ENCODE peak calls at places on chromosome 1, in ten cellular contexts. One of them, this sample, is unnamed.
A peak's percentile ranks its signal among the peaks of the same experiment; 100 is the strongest.

GRCh38 chr1:228841632-228842031 is 106.4 kb downstream of the RHOU start:
- DNase-seq in BJ: no peak
- DNase-seq in psoas muscle: no peak
- DNase-seq in GM10248: no peak
- DNase-seq in HCT116: no peak
- DNase-seq in nephron progenitor cell: no peak
- DNase-seq in upper lobe of right lung: no peak
- DNase-seq in astrocyte: no peak
- DNase-seq in mammary epithelial cell: no peak
- DNase-seq in heart right ventricle: no peak
- DNase-seq in this sample: no peak

GRCh38 chr1:46017876-46018503 is 114.4 kb downstream of the PIK3R3 start:
- DNase-seq in BJ: no peak
- DNase-seq in psoas muscle: no peak
- DNase-seq in GM10248: no peak
- DNase-seq in HCT116: no peak
- DNase-seq in nephron progenitor cell: no peak
- DNase-seq in upper lobe of right lung: no peak
- DNase-seq in astrocyte: no peak
- DNase-seq in mammary epithelial cell: no peak
- DNase-seq in heart right ventricle: no peak
- DNase-seq in this sample: no peak

GRCh38 chr1:92987462-92987861 is 26.2 kb upstream of the DIPK1A start:
- DNase-seq in BJ: no peak
- DNase-seq in psoas muscle: no peak
- DNase-seq in GM10248: no peak
- DNase-seq in HCT116: no peak
- DNase-seq in nephron progenitor cell: no peak
- DNase-seq in upper lobe of right lung: no peak
- DNase-seq in astrocyte: no peak
- DNase-seq in mammary epithelial cell: no peak
- DNase-seq in heart right ventricle: no peak
- DNase-seq in this sample: no peak

GRCh38 chr1:10626011-10626731 is 151.4 kb downstream of the PEX14 start:
- DNase-seq in BJ: no peak
- DNase-seq in psoas muscle: peak; percentile 39
- DNase-seq in GM10248: no peak
- DNase-seq in HCT116: no peak
- DNase-seq in nephron progenitor cell: no peak
- DNase-seq in upper lobe of right lung: peak; percentile 31
- DNase-seq in astrocyte: no peak
- DNase-seq in mammary epithelial cell: no peak
- DNase-seq in heart right ventricle: no peak
- DNase-seq in this sample: no peak

GRCh38 chr1:46131727-46132528 is 501 bp downstream of the PIK3R3 start:
- DNase-seq in BJ: no peak
- DNase-seq in psoas muscle: no peak
- DNase-seq in GM10248: no peak
- DNase-seq in HCT116: no peak
- DNase-seq in nephron progenitor cell: peak; percentile 30
- DNase-seq in upper lobe of right lung: no peak
- DNase-seq in astrocyte: no peak
- DNase-seq in mammary epithelial cell: peak; percentile 37
- DNase-seq in heart right ventricle: peak; percentile 16
- DNase-seq in this sample: no peak

GRCh38 chr1:191520345-191520744 is 637.9 kb upstream of the RGS18 start:
- DNase-seq in BJ: no peak
- DNase-seq in psoas muscle: no peak
- DNase-seq in GM10248: no peak
- DNase-seq in HCT116: no peak
- DNase-seq in nephron progenitor cell: no peak
- DNase-seq in upper lobe of right lung: no peak
- DNase-seq in astrocyte: no peak
- DNase-seq in mammary epithelial cell: no peak
- DNase-seq in heart right ventricle: no peak
- DNase-seq in this sample: no peak

GRCh38 chr1:228295201-228295600 is 87.4 kb downstream of the OBSCN start:
- DNase-seq in BJ: no peak
- DNase-seq in psoas muscle: no peak
- DNase-seq in GM10248: no peak
- DNase-seq in HCT116: no peak
- DNase-seq in nephron progenitor cell: no peak
- DNase-seq in upper lobe of right lung: peak; percentile 33
- DNase-seq in astrocyte: no peak
- DNase-seq in mammary epithelial cell: no peak
- DNase-seq in heart right ventricle: no peak
- DNase-seq in this sample: no peak

GRCh38 chr1:91730781-91731732 is 154.9 kb downstream of the TGFBR3 start:
- DNase-seq in BJ: no peak
- DNase-seq in psoas muscle: peak; percentile 87
- DNase-seq in GM10248: peak; percentile 20
- DNase-seq in HCT116: no peak
- DNase-seq in nephron progenitor cell: no peak
- DNase-seq in upper lobe of right lung: peak; percentile 80
- DNase-seq in astrocyte: peak; percentile 71
- DNase-seq in mammary epithelial cell: peak; percentile 57
- DNase-seq in heart right ventricle: peak; percentile 70
- DNase-seq in this sample: no peak

GRCh38 chr1:20732588-20733360 is at the start of gene SH2D5:
- DNase-seq in BJ: peak; percentile 93
- DNase-seq in psoas muscle: peak; percentile 75
- DNase-seq in GM10248: peak; percentile 77
- DNase-seq in HCT116: peak; percentile 90
- DNase-seq in nephron progenitor cell: peak; percentile 49
- DNase-seq in upper lobe of right lung: peak; percentile 80
- DNase-seq in astrocyte: peak; percentile 97
- DNase-seq in mammary epithelial cell: peak; percentile 98
- DNase-seq in heart right ventricle: peak; percentile 48
- DNase-seq in this sample: peak; percentile 83

GRCh38 chr1:93758842-93759515 is 77.3 kb upstream of the BCAR3 start:
- DNase-seq in BJ: no peak
- DNase-seq in psoas muscle: no peak
- DNase-seq in GM10248: no peak
- DNase-seq in HCT116: no peak
- DNase-seq in nephron progenitor cell: no peak
- DNase-seq in upper lobe of right lung: no peak
- DNase-seq in astrocyte: peak; percentile 89
- DNase-seq in mammary epithelial cell: no peak
- DNase-seq in heart right ventricle: no peak
- DNase-seq in this sample: no peak

GRCh38 chr1:182617734-182618288 is 13.6 kb upstream of the RGS16 start:
- DNase-seq in BJ: no peak
- DNase-seq in psoas muscle: no peak
- DNase-seq in GM10248: no peak
- DNase-seq in HCT116: peak; percentile 32
- DNase-seq in nephron progenitor cell: no peak
- DNase-seq in upper lobe of right lung: no peak
- DNase-seq in astrocyte: peak; percentile 52
- DNase-seq in mammary epithelial cell: peak; percentile 64
- DNase-seq in heart right ventricle: no peak
- DNase-seq in this sample: no peak

GRCh38 chr1:196305216-196305615 is 303.0 kb downstream of the KCNT2 start:
- DNase-seq in BJ: no peak
- DNase-seq in psoas muscle: no peak
- DNase-seq in GM10248: no peak
- DNase-seq in HCT116: no peak
- DNase-seq in nephron progenitor cell: no peak
- DNase-seq in upper lobe of right lung: no peak
- DNase-seq in astrocyte: no peak
- DNase-seq in mammary epithelial cell: no peak
- DNase-seq in heart right ventricle: no peak
- DNase-seq in this sample: no peak

GRCh38 chr1:208013210-208013609 is 102.3 kb upstream of the CD34 start:
- DNase-seq in BJ: no peak
- DNase-seq in psoas muscle: no peak
- DNase-seq in GM10248: no peak
- DNase-seq in HCT116: no peak
- DNase-seq in nephron progenitor cell: no peak
- DNase-seq in upper lobe of right lung: no peak
- DNase-seq in astrocyte: no peak
- DNase-seq in mammary epithelial cell: no peak
- DNase-seq in heart right ventricle: no peak
- DNase-seq in this sample: no peak

GRCh38 chr1:93620841-93621210 is 60.8 kb downstream of the BCAR3 start:
- DNase-seq in BJ: no peak
- DNase-seq in psoas muscle: no peak
- DNase-seq in GM10248: no peak
- DNase-seq in HCT116: no peak
- DNase-seq in nephron progenitor cell: no peak
- DNase-seq in upper lobe of right lung: no peak
- DNase-seq in astrocyte: peak; percentile 66
- DNase-seq in mammary epithelial cell: peak; percentile 46
- DNase-seq in heart right ventricle: no peak
- DNase-seq in this sample: no peak

GRCh38 chr1:85274969-85275453 is 1.4 kb downstream of the BCL10 start:
- DNase-seq in BJ: peak; percentile 46
- DNase-seq in psoas muscle: no peak
- DNase-seq in GM10248: no peak
- DNase-seq in HCT116: no peak
- DNase-seq in nephron progenitor cell: no peak
- DNase-seq in upper lobe of right lung: no peak
- DNase-seq in astrocyte: peak; percentile 75
- DNase-seq in mammary epithelial cell: peak; percentile 82
- DNase-seq in heart right ventricle: no peak
- DNase-seq in this sample: no peak

GRCh38 chr1:116587496-116588308 is 16.9 kb upstream of the CD58 start:
- DNase-seq in BJ: no peak
- DNase-seq in psoas muscle: no peak
- DNase-seq in GM10248: no peak
- DNase-seq in HCT116: no peak
- DNase-seq in nephron progenitor cell: no peak
- DNase-seq in upper lobe of right lung: no peak
- DNase-seq in astrocyte: no peak
- DNase-seq in mammary epithelial cell: no peak
- DNase-seq in heart right ventricle: no peak
- DNase-seq in this sample: no peak

GRCh38 chr1:160374701-160375443 is 8.0 kb downstream of the NHLH1 start:
- DNase-seq in BJ: no peak
- DNase-seq in psoas muscle: no peak
- DNase-seq in GM10248: no peak
- DNase-seq in HCT116: no peak
- DNase-seq in nephron progenitor cell: peak; percentile 28
- DNase-seq in upper lobe of right lung: no peak
- DNase-seq in astrocyte: no peak
- DNase-seq in mammary epithelial cell: no peak
- DNase-seq in heart right ventricle: no peak
- DNase-seq in this sample: no peak

GRCh38 chr1:109877320-109877771 is 33.3 kb upstream of the CSF1 start:
- DNase-seq in BJ: peak; percentile 87
- DNase-seq in psoas muscle: peak; percentile 87
- DNase-seq in GM10248: no peak
- DNase-seq in HCT116: no peak
- DNase-seq in nephron progenitor cell: peak; percentile 67
- DNase-seq in upper lobe of right lung: peak; percentile 81
- DNase-seq in astrocyte: peak; percentile 89
- DNase-seq in mammary epithelial cell: peak; percentile 69
- DNase-seq in heart right ventricle: peak; percentile 66
- DNase-seq in this sample: no peak
- TF ChIP-seq CTCF in BJ: peak; percentile 53
- TF ChIP-seq CTCF in psoas muscle: peak; percentile 20
- TF ChIP-seq CTCF in GM10248: no peak
- TF ChIP-seq CTCF in HCT116: no peak
- TF ChIP-seq CTCF in nephron progenitor cell: no peak
- TF ChIP-seq CTCF in upper lobe of right lung: peak; percentile 18
- TF ChIP-seq CTCF in astrocyte: peak; percentile 19
- TF ChIP-seq CTCF in mammary epithelial cell: no peak
- TF ChIP-seq CTCF in heart right ventricle: peak; percentile 51
- TF ChIP-seq CTCF in this sample: no peak

GRCh38 chr1:90724926-90725325 is 7.8 kb upstream of the BARHL2 start:
- DNase-seq in BJ: no peak
- DNase-seq in psoas muscle: no peak
- DNase-seq in GM10248: no peak
- DNase-seq in HCT116: no peak
- DNase-seq in nephron progenitor cell: no peak
- DNase-seq in upper lobe of right lung: no peak
- DNase-seq in astrocyte: no peak
- DNase-seq in mammary epithelial cell: no peak
- DNase-seq in heart right ventricle: no peak
- DNase-seq in this sample: no peak

GRCh38 chr1:90722874-90723273 is 5.8 kb upstream of the BARHL2 start:
- DNase-seq in BJ: no peak
- DNase-seq in psoas muscle: no peak
- DNase-seq in GM10248: no peak
- DNase-seq in HCT116: no peak
- DNase-seq in nephron progenitor cell: no peak
- DNase-seq in upper lobe of right lung: no peak
- DNase-seq in astrocyte: no peak
- DNase-seq in mammary epithelial cell: no peak
- DNase-seq in heart right ventricle: no peak
- DNase-seq in this sample: peak; percentile 15

GRCh38 chr1:90724361-90724760 is 7.3 kb upstream of the BARHL2 start:
- DNase-seq in BJ: no peak
- DNase-seq in psoas muscle: no peak
- DNase-seq in GM10248: no peak
- DNase-seq in HCT116: no peak
- DNase-seq in nephron progenitor cell: no peak
- DNase-seq in upper lobe of right lung: no peak
- DNase-seq in astrocyte: no peak
- DNase-seq in mammary epithelial cell: no peak
- DNase-seq in heart right ventricle: no peak
- DNase-seq in this sample: peak; percentile 18

GRCh38 chr1:90725341-90725960 is 8.3 kb upstream of the BARHL2 start:
- DNase-seq in BJ: no peak
- DNase-seq in psoas muscle: no peak
- DNase-seq in GM10248: no peak
- DNase-seq in HCT116: no peak
- DNase-seq in nephron progenitor cell: peak; percentile 37
- DNase-seq in upper lobe of right lung: peak; percentile 63
- DNase-seq in astrocyte: no peak
- DNase-seq in mammary epithelial cell: no peak
- DNase-seq in heart right ventricle: no peak
- DNase-seq in this sample: peak; percentile 19

GRCh38 chr1:90723561-90724108 is 6.5 kb upstream of the BARHL2 start:
- DNase-seq in BJ: no peak
- DNase-seq in psoas muscle: no peak
- DNase-seq in GM10248: no peak
- DNase-seq in HCT116: no peak
- DNase-seq in nephron progenitor cell: peak; percentile 42
- DNase-seq in upper lobe of right lung: no peak
- DNase-seq in astrocyte: no peak
- DNase-seq in mammary epithelial cell: no peak
- DNase-seq in heart right ventricle: no peak
- DNase-seq in this sample: peak; percentile 31
- TF ChIP-seq CTCF in BJ: no peak
- TF ChIP-seq CTCF in psoas muscle: no peak
- TF ChIP-seq CTCF in GM10248: no peak
- TF ChIP-seq CTCF in HCT116: peak; percentile 58
- TF ChIP-seq CTCF in nephron progenitor cell: peak; percentile 37
- TF ChIP-seq CTCF in upper lobe of right lung: no peak
- TF ChIP-seq CTCF in astrocyte: no peak
- TF ChIP-seq CTCF in mammary epithelial cell: no peak
- TF ChIP-seq CTCF in heart right ventricle: no peak
- TF ChIP-seq CTCF in this sample: peak; percentile 26

GRCh38 chr1:12422488-12422887 is 192.7 kb downstream of the VPS13D start:
- DNase-seq in BJ: no peak
- DNase-seq in psoas muscle: no peak
- DNase-seq in GM10248: no peak
- DNase-seq in HCT116: no peak
- DNase-seq in nephron progenitor cell: no peak
- DNase-seq in upper lobe of right lung: no peak
- DNase-seq in astrocyte: no peak
- DNase-seq in mammary epithelial cell: no peak
- DNase-seq in heart right ventricle: no peak
- DNase-seq in this sample: no peak
- TF ChIP-seq CTCF in BJ: no peak
- TF ChIP-seq CTCF in psoas muscle: no peak
- TF ChIP-seq CTCF in GM10248: no peak
- TF ChIP-seq CTCF in HCT116: peak; percentile 26
- TF ChIP-seq CTCF in nephron progenitor cell: no peak
- TF ChIP-seq CTCF in upper lobe of right lung: no peak
- TF ChIP-seq CTCF in astrocyte: no peak
- TF ChIP-seq CTCF in mammary epithelial cell: no peak
- TF ChIP-seq CTCF in heart right ventricle: no peak
- TF ChIP-seq CTCF in this sample: no peak

GRCh38 chr1:152514715-152515453 is 602 bp downstream of the CRCT1 start:
- DNase-seq in BJ: no peak
- DNase-seq in psoas muscle: no peak
- DNase-seq in GM10248: no peak
- DNase-seq in HCT116: no peak
- DNase-seq in nephron progenitor cell: no peak
- DNase-seq in upper lobe of right lung: no peak
- DNase-seq in astrocyte: no peak
- DNase-seq in mammary epithelial cell: no peak
- DNase-seq in heart right ventricle: no peak
- DNase-seq in this sample: peak; percentile 29
- TF ChIP-seq CTCF in BJ: no peak
- TF ChIP-seq CTCF in psoas muscle: no peak
- TF ChIP-seq CTCF in GM10248: no peak
- TF ChIP-seq CTCF in HCT116: no peak
- TF ChIP-seq CTCF in nephron progenitor cell: no peak
- TF ChIP-seq CTCF in upper lobe of right lung: no peak
- TF ChIP-seq CTCF in astrocyte: no peak
- TF ChIP-seq CTCF in mammary epithelial cell: no peak
- TF ChIP-seq CTCF in heart right ventricle: no peak
- TF ChIP-seq CTCF in this sample: no peak